ENCODE peak calls at places on chromosome 1, in seven cellular contexts. F is PC-9, A is tibial nerve, Q is adrenal gland, T is transverse colon, D is ascending aorta, U is IMR-90. J is an unnamed sample.

GRCh38 chr1:1899266-1899966 is 8.5 kb upstream of the GNB1 start:
- DNase-seq in F (no peak), A (no peak), Q (no peak), T (no peak), D (no peak), U (no peak), J (peak; percentile 33)

GRCh38 chr1:146007048-146007784 is 10.8 kb upstream of the TXNIP start:
- DNase-seq in F (peak; percentile 34), A (peak; percentile 91), Q (peak; percentile 72), T (peak; percentile 74), D (peak; percentile 84), U (peak; percentile 78), J (peak; percentile 76)

GRCh38 chr1:86352096-86352495 is 44.0 kb downstream of the ODF2L start:
- DNase-seq in F (no peak), A (no peak), Q (no peak), T (no peak), D (no peak), U (no peak), J (no peak)

GRCh38 chr1:38062361-38063288 is 16.0 kb upstream of the POU3F1 start:
- DNase-seq in F (no peak), A (no peak), Q (no peak), T (no peak), D (no peak), U (no peak), J (no peak)

GRCh38 chr1:155326659-155327058 is 6.0 kb downstream of the RUSC1 start:
- DNase-seq in F (no peak), A (no peak), Q (no peak), T (no peak), D (no peak), U (no peak), J (no peak)

GRCh38 chr1:97623220-97623619 is 297.6 kb downstream of the DPYD start:
- DNase-seq in F (no peak), A (no peak), Q (no peak), T (no peak), D (no peak), U (no peak), J (no peak)

GRCh38 chr1:42767510-42767924 is 468 bp downstream of the C1orf50 start:
- DNase-seq in F (no peak), A (no peak), Q (no peak), T (no peak), D (no peak), U (no peak), J (no peak)

GRCh38 chr1:201982082-201982922 is at the start of gene RNPEP:
- DNase-seq in F (peak; percentile 73), A (peak; percentile 62), Q (peak; percentile 66), T (peak; percentile 85), D (peak; percentile 89), U (peak; percentile 56), J (peak; percentile 75)

GRCh38 chr1:221711642-221712041 is 30.2 kb downstream of the DUSP10 start:
- DNase-seq in F (no peak), A (no peak), Q (no peak), T (no peak), D (no peak), U (no peak), J (no peak)

GRCh38 chr1:235703516-235703915 is 53.9 kb upstream of the GNG4 start:
- DNase-seq in F (no peak), A (no peak), Q (no peak), T (no peak), D (no peak), U (peak; percentile 70), J (no peak)

GRCh38 chr1:41382531-41383090 is 21.4 kb downstream of the FOXO6 start:
- DNase-seq in F (peak; percentile 82), A (peak; percentile 51), Q (no peak), T (no peak), D (peak; percentile 79), U (no peak), J (no peak)

GRCh38 chr1:56915960-56916359 is 49.9 kb downstream of the C8B start:
- DNase-seq in F (no peak), A (no peak), Q (no peak), T (no peak), D (no peak), U (no peak), J (no peak)

GRCh38 chr1:35243681-35244080 is 24.8 kb upstream of the ZMYM4 start:
- DNase-seq in F (no peak), A (peak; percentile 6), Q (no peak), T (peak; percentile 18), D (no peak), U (no peak), J (no peak)

GRCh38 chr1:8474369-8474768 is 156.5 kb downstream of the SLC45A1 start:
- DNase-seq in F (no peak), A (no peak), Q (no peak), T (no peak), D (no peak), U (no peak), J (no peak)

GRCh38 chr1:2466834-2467554 is 9.1 kb upstream of the PLCH2 start:
- DNase-seq in F (no peak), A (no peak), Q (no peak), T (no peak), D (no peak), U (no peak), J (peak; percentile 9)

GRCh38 chr1:41773144-41773571 is 145.6 kb downstream of the HIVEP3 start:
- DNase-seq in F (peak; percentile 22), A (peak; percentile 62), Q (no peak), T (no peak), D (no peak), U (peak; percentile 80), J (no peak)

GRCh38 chr1:222459652-222460051 is 88.3 kb downstream of the HHIPL2 start:
- DNase-seq in F (no peak), A (no peak), Q (no peak), T (no peak), D (no peak), U (no peak), J (no peak)

GRCh38 chr1:165364432-165365133 is 8.1 kb upstream of the LMX1A start:
- DNase-seq in F (no peak), A (peak; percentile 32), Q (no peak), T (no peak), D (peak; percentile 68), U (no peak), J (no peak)

GRCh38 chr1:21126324-21126723 is 50.4 kb downstream of the EIF4G3 start:
- DNase-seq in F (peak; percentile 18), A (no peak), Q (no peak), T (no peak), D (no peak), U (no peak), J (no peak)

GRCh38 chr1:56374026-56374974 is 205.1 kb downstream of the PLPP3 start:
- DNase-seq in F (peak; percentile 20), A (no peak), Q (no peak), T (no peak), D (no peak), U (peak; percentile 45), J (no peak)

GRCh38 chr1:92013923-92014322 is 15.9 kb upstream of the EPHX4 start:
- DNase-seq in F (no peak), A (no peak), Q (no peak), T (no peak), D (no peak), U (no peak), J (no peak)

GRCh38 chr1:209205039-209205438 is 378.5 kb upstream of the CAMK1G start:
- DNase-seq in F (no peak), A (no peak), Q (no peak), T (no peak), D (no peak), U (no peak), J (no peak)

GRCh38 chr1:81801032-81801833 is 499 bp downstream of the ADGRL2 start:
- DNase-seq in F (peak; percentile 70), A (peak; percentile 75), Q (peak; percentile 91), T (peak; percentile 60), D (peak; percentile 88), U (peak; percentile 88), J (no peak)

GRCh38 chr1:244322791-244323521 is 128.8 kb downstream of the ADSS2 start:
- DNase-seq in F (peak; percentile 68), A (peak; percentile 62), Q (peak; percentile 85), T (no peak), D (peak; percentile 75), U (peak; percentile 98), J (no peak)

GRCh38 chr1:117942293-117942692 is 12.8 kb downstream of the WDR3 start:
- DNase-seq in F (no peak), A (no peak), Q (no peak), T (no peak), D (no peak), U (peak; percentile 69), J (no peak)

DNA sequence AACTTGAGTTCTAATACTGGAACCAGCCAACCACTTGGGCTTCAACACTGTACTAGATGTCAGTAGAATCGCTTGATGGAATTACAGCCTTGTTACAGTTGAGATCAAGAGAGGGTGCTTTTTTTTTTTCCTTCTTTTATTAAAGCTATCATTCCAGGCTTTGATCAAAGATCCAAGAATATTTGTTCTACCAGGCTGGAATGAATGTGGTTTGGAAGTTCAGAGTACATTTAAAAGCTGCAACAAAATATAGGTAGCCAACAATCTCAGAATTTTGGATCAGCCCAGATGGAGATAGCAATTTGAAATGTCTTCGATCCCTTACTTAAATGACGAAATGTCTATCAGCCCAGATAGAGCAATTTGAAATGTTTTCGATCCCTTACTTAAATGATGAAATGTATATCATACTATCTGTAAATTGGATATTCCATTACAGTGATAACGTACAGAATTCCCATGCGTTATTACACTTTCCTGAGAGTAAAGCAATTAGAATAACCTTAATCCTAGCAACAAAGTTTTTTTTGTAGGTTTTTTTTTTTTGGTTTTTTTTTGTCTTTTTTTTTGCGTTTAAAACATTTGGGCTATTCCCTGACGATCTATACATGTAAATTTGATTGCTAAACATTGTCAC is 3.6 kb downstream of the ZNF281 start:
- DNase-seq in F (no peak), A (no peak), Q (no peak), T (no peak), D (no peak), U (no peak), J (no peak)
- H3K4me1 ChIP-seq in F (peaks cover 54% of the 10 kb centered on the region), A (peaks cover 24% of the 10 kb centered on the region), Q (peaks cover 44% of the 10 kb centered on the region), T (peaks cover 55% of the 10 kb centered on the region), D (peaks cover 15% of the 10 kb centered on the region), U (peaks cover 11% of the 10 kb centered on the region), J (peaks cover 54% of the 10 kb centered on the region)

GRCh38 chr1:39800471-39800835 is 11.8 kb upstream of the BMP8B start:
- DNase-seq in F (no peak), A (no peak), Q (no peak), T (no peak), D (no peak), U (no peak), J (no peak)
- H3K27ac ChIP-seq in F (no peak overlapping the region), A (no peak overlapping the region), Q (no peak overlapping the region), T (peak overlapping the region; percentile 70), D (no peak overlapping the region), U (no peak overlapping the region), J (no peak overlapping the region)

DNA sequence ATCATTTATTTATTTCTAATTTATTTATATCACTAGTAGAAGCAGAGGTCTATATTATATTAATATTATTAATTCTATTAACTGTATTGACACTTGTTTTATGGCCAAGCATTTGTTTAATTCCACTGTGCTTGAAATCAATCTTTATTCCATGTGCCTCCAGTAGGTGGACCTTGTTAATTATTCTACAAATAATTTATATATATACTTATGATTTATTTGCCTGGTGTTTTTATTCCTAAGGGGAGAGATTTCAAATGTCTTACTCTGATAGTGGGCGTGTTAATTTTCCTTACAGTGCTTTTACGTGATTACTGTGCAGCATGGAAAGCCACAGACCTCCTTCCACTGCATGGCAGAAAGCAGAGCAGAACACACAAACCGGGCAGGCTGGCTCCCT is 17.5 kb upstream of the OR6N2 start:
- DNase-seq in F (no peak), A (no peak), Q (no peak), T (no peak), D (no peak), U (no peak), J (no peak)
- TF ChIP-seq CTCF in F (peak; percentile 40), A (no peak), Q (no peak), T (no peak), D (no peak), U (peak; percentile 13), J (no peak)

GRCh38 chr1:31549807-31550620 is 26.3 kb upstream of the TINAGL1 start:
- DNase-seq in F (no peak), A (no peak), Q (no peak), T (peak; percentile 62), D (no peak), U (no peak), J (no peak)
- H3K4me1 ChIP-seq in F (peaks cover 27% of the 10 kb centered on the region), A (no peaks in the 10 kb centered on the region), Q (peaks cover 17% of the 10 kb centered on the region), T (peaks cover 20% of the 10 kb centered on the region), D (peaks cover 2% of the 10 kb centered on the region), U (peaks cover 5% of the 10 kb centered on the region), J (peaks cover 14% of the 10 kb centered on the region)

J was measured in DND-41.